ENCODE peak calls at places on chromosomes 4 and X, in six cellular contexts. Y is A549, P is mesenchymal stem cell, D is Karpas-422, U is OCI-LY7, W is pancreas. J is an unnamed sample.

GRCh38 chrX:13906103-13906502 is 89.2 kb upstream of the GPM6B start:
- DNase-seq in Y (no peak), D (no peak), W (no peak), P (no peak), U (no peak), J (peak)

GRCh38 chr4:132593717-132594400 is 555.2 kb upstream of the PCDH10 start:
- DNase-seq in Y (no peak), U (no peak), W (no peak), D (no peak), P (peak), J (no peak)

GRCh38 chrX:132044953-132045352 is 21.9 kb downstream of the STK26 start:
- DNase-seq in W (no peak), P (peak), D (no peak), Y (no peak), U (no peak), J (no peak)

GRCh38 chr4:186027405-186027804 is 41.6 kb upstream of the TLR3 start:
- DNase-seq in U (no peak), Y (no peak), P (no peak), W (no peak), D (no peak), J (no peak)

GRCh38 chrX:110081740-110082139 is 78.8 kb downstream of the TMEM164 start:
- DNase-seq in Y (no peak), P (peak), U (no peak), W (no peak), D (no peak), J (no peak)

GRCh38 chrX:40096395-40097091 is 1.2 kb downstream of the BCOR start:
- DNase-seq in P (peak), D (peak), W (peak), Y (peak), U (peak), J (peak)

GRCh38 chrX:38879631-38880220 is 78.5 kb downstream of the MID1IP1 start:
- DNase-seq in U (peak), D (no peak), P (no peak), Y (no peak), W (peak), J (peak)

GRCh38 chr4:118743867-118744266 is 58.7 kb downstream of the METTL14 start:
- DNase-seq in U (no peak), W (no peak), D (no peak), Y (no peak), P (peak), J (no peak)

GRCh38 chrX:44305921-44306320 is 37.6 kb downstream of the EFHC2 start:
- DNase-seq in Y (no peak), P (no peak), D (no peak), W (no peak), U (no peak), J (no peak)

GRCh38 chr4:100093091-100093866 is 97.0 kb downstream of the DDIT4L start:
- DNase-seq in D (peak), Y (peak), P (peak), U (peak), W (peak), J (peak)

GRCh38 chrX:111123125-111123524 is 27.1 kb downstream of the PAK3 start:
- DNase-seq in U (no peak), W (no peak), P (no peak), D (no peak), Y (no peak), J (peak)
- H3K4me3 ChIP-seq in U (no peak), W (no peak), P (no peak), D (no peak), Y (no peak), J (no peak)

DNA sequence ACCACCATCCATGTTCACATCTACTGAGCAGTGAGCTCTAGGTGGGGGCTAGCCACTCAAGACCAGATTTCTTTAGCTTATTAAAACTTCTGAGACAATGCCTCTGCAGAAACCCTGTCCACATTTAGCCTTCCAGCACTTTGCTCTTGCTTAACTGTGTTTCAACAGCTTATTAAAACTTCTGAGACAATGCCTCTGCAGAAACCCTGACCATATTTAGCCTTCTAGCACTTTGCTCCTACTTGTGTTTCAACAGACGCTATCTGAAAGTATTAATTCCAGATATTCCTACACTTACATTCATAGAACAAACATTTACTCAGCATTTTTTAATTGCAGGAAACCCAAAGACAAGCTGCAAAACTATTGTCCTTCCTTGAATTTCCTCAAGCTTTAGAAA is 91.9 kb downstream of the SEL1L3 start:
- DNase-seq in W (no peak), D (no peak), U (no peak), Y (no peak), P (no peak), J (no peak)
- H3K4me3 ChIP-seq in W (no peak), D (no peak), U (no peak), Y (no peak), P (no peak), J (no peak)

GRCh38 chr4:139841464-139842195 is 176.0 kb downstream of the MGST2 start:
- DNase-seq in P (peak), U (peak), Y (no peak), D (no peak), W (peak), J (no peak)
- H3K4me3 ChIP-seq in P (no peak), U (no peak), Y (no peak), D (no peak), W (no peak), J (no peak)

GRCh38 chrX:143633530-143634372 is 2.1 kb downstream of the SLITRK4 start:
- DNase-seq in W (no peak), U (no peak), D (no peak), P (peak), Y (no peak), J (no peak)
- H3K4me3 ChIP-seq in W (peak), U (no peak), D (no peak), P (peak), Y (no peak), J (no peak)